ENCODE peak calls at places on chromosomes 16 and 17, in seven cellular contexts. One of them, this sample, is unnamed.

GRCh38 chr17:30093463-30094147 is 23.0 kb upstream of the NSRP1 start:
- DNase-seq in IMR-90: peak; percentile 58
- DNase-seq in endothelial cell of umbilical vein: peak; percentile 72
- DNase-seq in BE2C: peak; percentile 27
- DNase-seq in pancreas: no peak
- DNase-seq in tibial artery: no peak
- DNase-seq in fibroblast of lung: peak; percentile 39
- DNase-seq in this sample: no peak

GRCh38 chr17:79728908-79729471 is 1.8 kb upstream of the ENPP7 start:
- DNase-seq in IMR-90: no peak
- DNase-seq in endothelial cell of umbilical vein: no peak
- DNase-seq in BE2C: no peak
- DNase-seq in pancreas: no peak
- DNase-seq in tibial artery: no peak
- DNase-seq in fibroblast of lung: no peak
- DNase-seq in this sample: no peak

GRCh38 chr17:48575673-48576478 is 2.3 kb downstream of the HOXB4 start:
- DNase-seq in IMR-90: peak; percentile 67
- DNase-seq in endothelial cell of umbilical vein: peak; percentile 65
- DNase-seq in BE2C: no peak
- DNase-seq in pancreas: no peak
- DNase-seq in tibial artery: no peak
- DNase-seq in fibroblast of lung: no peak
- DNase-seq in this sample: no peak

GRCh38 chr17:42849451-42850157 is 1.4 kb upstream of the AOC3 start:
- DNase-seq in IMR-90: no peak
- DNase-seq in endothelial cell of umbilical vein: no peak
- DNase-seq in BE2C: no peak
- DNase-seq in pancreas: no peak
- DNase-seq in tibial artery: peak; percentile 49
- DNase-seq in fibroblast of lung: no peak
- DNase-seq in this sample: no peak

GRCh38 chr17:49387374-49388289 is 25.6 kb upstream of the ZNF652 start:
- DNase-seq in IMR-90: no peak
- DNase-seq in endothelial cell of umbilical vein: no peak
- DNase-seq in BE2C: no peak
- DNase-seq in pancreas: no peak
- DNase-seq in tibial artery: no peak
- DNase-seq in fibroblast of lung: no peak
- DNase-seq in this sample: no peak

GRCh38 chr17:41131979-41132378 is 8.0 kb upstream of the KRTAP4-12 start:
- DNase-seq in IMR-90: peak; percentile 67
- DNase-seq in endothelial cell of umbilical vein: no peak
- DNase-seq in BE2C: no peak
- DNase-seq in pancreas: no peak
- DNase-seq in tibial artery: no peak
- DNase-seq in fibroblast of lung: peak; percentile 75
- DNase-seq in this sample: no peak

GRCh38 chr16:57039148-57039812 is 49.9 kb downstream of the NLRC5 start:
- DNase-seq in IMR-90: peak; percentile 81
- DNase-seq in endothelial cell of umbilical vein: peak; percentile 23
- DNase-seq in BE2C: no peak
- DNase-seq in pancreas: no peak
- DNase-seq in tibial artery: no peak
- DNase-seq in fibroblast of lung: peak; percentile 87
- DNase-seq in this sample: no peak

GRCh38 chr16:4058386-4058785 is 57.9 kb downstream of the ADCY9 start:
- DNase-seq in IMR-90: peak; percentile 44
- DNase-seq in endothelial cell of umbilical vein: no peak
- DNase-seq in BE2C: no peak
- DNase-seq in pancreas: no peak
- DNase-seq in tibial artery: no peak
- DNase-seq in fibroblast of lung: no peak
- DNase-seq in this sample: no peak

GRCh38 chr16:19095699-19096098 is 18.1 kb upstream of the ITPRIPL2 start:
- DNase-seq in IMR-90: no peak
- DNase-seq in endothelial cell of umbilical vein: no peak
- DNase-seq in BE2C: no peak
- DNase-seq in pancreas: no peak
- DNase-seq in tibial artery: no peak
- DNase-seq in fibroblast of lung: peak; percentile 24
- DNase-seq in this sample: no peak

GRCh38 chr17:72237223-72237622 is 116.4 kb downstream of the SOX9 start:
- DNase-seq in IMR-90: no peak
- DNase-seq in endothelial cell of umbilical vein: no peak
- DNase-seq in BE2C: no peak
- DNase-seq in pancreas: no peak
- DNase-seq in tibial artery: no peak
- DNase-seq in fibroblast of lung: no peak
- DNase-seq in this sample: no peak

GRCh38 chr17:57518587-57519118 is 226.4 kb downstream of the CCDC182 start:
- DNase-seq in IMR-90: no peak
- DNase-seq in endothelial cell of umbilical vein: no peak
- DNase-seq in BE2C: peak; percentile 96
- DNase-seq in pancreas: no peak
- DNase-seq in tibial artery: no peak
- DNase-seq in fibroblast of lung: no peak
- DNase-seq in this sample: no peak

GRCh38 chr17:7916383-7916677 is 241 bp upstream of the RNF227 start:
- DNase-seq in IMR-90: no peak
- DNase-seq in endothelial cell of umbilical vein: no peak
- DNase-seq in BE2C: no peak
- DNase-seq in pancreas: no peak
- DNase-seq in tibial artery: no peak
- DNase-seq in fibroblast of lung: no peak
- DNase-seq in this sample: no peak

GRCh38 chr17:79937981-79938695 is 97.5 kb downstream of the TBC1D16 start:
- DNase-seq in IMR-90: no peak
- DNase-seq in endothelial cell of umbilical vein: no peak
- DNase-seq in BE2C: no peak
- DNase-seq in pancreas: peak; percentile 78
- DNase-seq in tibial artery: no peak
- DNase-seq in fibroblast of lung: no peak
- DNase-seq in this sample: peak; percentile 18

GRCh38 chr17:1624650-1625049 is 4.0 kb downstream of the SLC43A2 start:
- DNase-seq in IMR-90: no peak
- DNase-seq in endothelial cell of umbilical vein: no peak
- DNase-seq in BE2C: no peak
- DNase-seq in pancreas: no peak
- DNase-seq in tibial artery: no peak
- DNase-seq in fibroblast of lung: no peak
- DNase-seq in this sample: no peak

GRCh38 chr17:5971969-5972368 is 98.2 kb upstream of the WSCD1 start:
- DNase-seq in IMR-90: no peak
- DNase-seq in endothelial cell of umbilical vein: no peak
- DNase-seq in BE2C: no peak
- DNase-seq in pancreas: no peak
- DNase-seq in tibial artery: no peak
- DNase-seq in fibroblast of lung: no peak
- DNase-seq in this sample: peak; percentile 1

GRCh38 chr17:5973410-5973809 is 96.8 kb upstream of the WSCD1 start:
- DNase-seq in IMR-90: no peak
- DNase-seq in endothelial cell of umbilical vein: no peak
- DNase-seq in BE2C: no peak
- DNase-seq in pancreas: no peak
- DNase-seq in tibial artery: no peak
- DNase-seq in fibroblast of lung: no peak
- DNase-seq in this sample: no peak

GRCh38 chr17:5978496-5978895 is 91.7 kb upstream of the WSCD1 start:
- DNase-seq in IMR-90: no peak
- DNase-seq in endothelial cell of umbilical vein: no peak
- DNase-seq in BE2C: no peak
- DNase-seq in pancreas: no peak
- DNase-seq in tibial artery: no peak
- DNase-seq in fibroblast of lung: no peak
- DNase-seq in this sample: no peak

GRCh38 chr17:5975651-5976050 is 94.5 kb upstream of the WSCD1 start:
- DNase-seq in IMR-90: no peak
- DNase-seq in endothelial cell of umbilical vein: no peak
- DNase-seq in BE2C: no peak
- DNase-seq in pancreas: no peak
- DNase-seq in tibial artery: no peak
- DNase-seq in fibroblast of lung: no peak
- DNase-seq in this sample: no peak
- TF ChIP-seq CTCF in IMR-90: no peak
- TF ChIP-seq CTCF in endothelial cell of umbilical vein: no peak
- TF ChIP-seq CTCF in BE2C: no peak
- TF ChIP-seq CTCF in pancreas: no peak
- TF ChIP-seq CTCF in tibial artery: no peak
- TF ChIP-seq CTCF in fibroblast of lung: no peak
- TF ChIP-seq CTCF in this sample: no peak

GRCh38 chr16:78738557-78738956 is 639.1 kb downstream of the WWOX start:
- DNase-seq in IMR-90: no peak
- DNase-seq in endothelial cell of umbilical vein: no peak
- DNase-seq in BE2C: no peak
- DNase-seq in pancreas: no peak
- DNase-seq in tibial artery: no peak
- DNase-seq in fibroblast of lung: no peak
- DNase-seq in this sample: no peak

GRCh38 chr16:78737630-78738029 is 638.2 kb downstream of the WWOX start:
- DNase-seq in IMR-90: no peak
- DNase-seq in endothelial cell of umbilical vein: no peak
- DNase-seq in BE2C: no peak
- DNase-seq in pancreas: no peak
- DNase-seq in tibial artery: no peak
- DNase-seq in fibroblast of lung: no peak
- DNase-seq in this sample: no peak

GRCh38 chr16:78732693-78733092 is 633.2 kb downstream of the WWOX start:
- DNase-seq in IMR-90: no peak
- DNase-seq in endothelial cell of umbilical vein: no peak
- DNase-seq in BE2C: no peak
- DNase-seq in pancreas: no peak
- DNase-seq in tibial artery: no peak
- DNase-seq in fibroblast of lung: no peak
- DNase-seq in this sample: no peak

GRCh38 chr16:78731785-78732184 is 632.3 kb downstream of the WWOX start:
- DNase-seq in IMR-90: no peak
- DNase-seq in endothelial cell of umbilical vein: no peak
- DNase-seq in BE2C: no peak
- DNase-seq in pancreas: no peak
- DNase-seq in tibial artery: no peak
- DNase-seq in fibroblast of lung: no peak
- DNase-seq in this sample: no peak

DNA sequence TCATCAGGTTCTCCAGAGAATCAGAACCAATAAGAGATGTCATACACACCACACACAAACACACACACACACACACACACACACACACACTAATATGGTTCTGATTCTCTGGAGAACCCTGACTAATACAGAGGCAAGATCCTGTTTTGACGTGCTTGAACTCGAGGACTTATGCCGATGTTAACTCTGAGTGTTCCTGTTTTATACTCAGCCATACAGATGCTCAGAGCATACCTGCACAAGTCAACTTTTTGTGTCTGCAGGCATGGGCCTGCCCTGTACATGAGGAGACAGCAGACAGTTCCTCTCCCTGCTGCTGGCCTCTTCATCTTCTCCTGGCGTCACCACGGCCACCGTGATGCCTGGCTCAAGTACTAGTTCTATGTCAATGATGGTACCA is 635.9 kb downstream of the WWOX start:
- DNase-seq in IMR-90: no peak
- DNase-seq in endothelial cell of umbilical vein: no peak
- DNase-seq in BE2C: no peak
- DNase-seq in pancreas: no peak
- DNase-seq in tibial artery: no peak
- DNase-seq in fibroblast of lung: no peak
- DNase-seq in this sample: no peak
- H3K4me1 ChIP-seq in IMR-90: no peaks in the 10 kb centered on the region
- H3K4me1 ChIP-seq in endothelial cell of umbilical vein: no peaks in the 10 kb centered on the region
- H3K4me1 ChIP-seq in BE2C: no peaks in the 10 kb centered on the region
- H3K4me1 ChIP-seq in pancreas: no peaks in the 10 kb centered on the region
- H3K4me1 ChIP-seq in tibial artery: no peaks in the 10 kb centered on the region
- H3K4me1 ChIP-seq in fibroblast of lung: no peaks in the 10 kb centered on the region
- H3K4me1 ChIP-seq in this sample: no peaks in the 10 kb centered on the region

GRCh38 chr17:37219876-37220608 is 155.7 kb upstream of the C17orf78 start:
- DNase-seq in IMR-90: no peak
- DNase-seq in endothelial cell of umbilical vein: peak; percentile 16
- DNase-seq in BE2C: no peak
- DNase-seq in pancreas: no peak
- DNase-seq in tibial artery: no peak
- DNase-seq in fibroblast of lung: no peak
- DNase-seq in this sample: no peak

GRCh38 chr17:37218849-37219248 is 156.9 kb upstream of the C17orf78 start:
- DNase-seq in IMR-90: no peak
- DNase-seq in endothelial cell of umbilical vein: no peak
- DNase-seq in BE2C: no peak
- DNase-seq in pancreas: no peak
- DNase-seq in tibial artery: no peak
- DNase-seq in fibroblast of lung: no peak
- DNase-seq in this sample: no peak

GRCh38 chr17:37225458-37225857 is 150.3 kb upstream of the C17orf78 start:
- DNase-seq in IMR-90: no peak
- DNase-seq in endothelial cell of umbilical vein: peak; percentile 27
- DNase-seq in BE2C: no peak
- DNase-seq in pancreas: no peak
- DNase-seq in tibial artery: no peak
- DNase-seq in fibroblast of lung: no peak
- DNase-seq in this sample: no peak

GRCh38 chr17:37221865-37222264 is 153.9 kb upstream of the C17orf78 start:
- DNase-seq in IMR-90: no peak
- DNase-seq in endothelial cell of umbilical vein: no peak
- DNase-seq in BE2C: no peak
- DNase-seq in pancreas: no peak
- DNase-seq in tibial artery: no peak
- DNase-seq in fibroblast of lung: no peak
- DNase-seq in this sample: no peak

DNA sequence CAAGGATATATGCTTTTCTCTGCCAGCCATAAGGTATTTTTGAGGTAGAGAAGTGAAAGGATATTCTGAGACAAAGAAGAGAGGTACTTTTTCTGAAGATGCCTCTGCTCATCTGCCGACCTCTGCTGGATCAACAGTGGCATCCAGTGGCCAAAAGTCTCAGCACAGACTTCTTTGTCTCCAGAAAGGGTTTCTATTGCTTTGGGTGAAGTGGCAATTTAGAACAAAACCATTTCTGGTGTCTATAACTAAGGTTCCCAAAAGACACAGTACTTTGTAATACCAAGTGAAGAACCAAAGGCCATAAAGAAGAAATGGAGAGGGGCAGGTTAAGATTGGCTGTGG is 155.2 kb upstream of the C17orf78 start:
- DNase-seq in IMR-90: peak; percentile 54
- DNase-seq in endothelial cell of umbilical vein: peak; percentile 49
- DNase-seq in BE2C: peak; percentile 54
- DNase-seq in pancreas: no peak
- DNase-seq in tibial artery: no peak
- DNase-seq in fibroblast of lung: no peak
- DNase-seq in this sample: peak; percentile 17
- TF ChIP-seq CTCF in IMR-90: peak; percentile 67
- TF ChIP-seq CTCF in endothelial cell of umbilical vein: peak; percentile 17
- TF ChIP-seq CTCF in BE2C: peak; percentile 81
- TF ChIP-seq CTCF in pancreas: no peak
- TF ChIP-seq CTCF in tibial artery: no peak
- TF ChIP-seq CTCF in fibroblast of lung: peak; percentile 46
- TF ChIP-seq CTCF in this sample: no peak

DNA sequence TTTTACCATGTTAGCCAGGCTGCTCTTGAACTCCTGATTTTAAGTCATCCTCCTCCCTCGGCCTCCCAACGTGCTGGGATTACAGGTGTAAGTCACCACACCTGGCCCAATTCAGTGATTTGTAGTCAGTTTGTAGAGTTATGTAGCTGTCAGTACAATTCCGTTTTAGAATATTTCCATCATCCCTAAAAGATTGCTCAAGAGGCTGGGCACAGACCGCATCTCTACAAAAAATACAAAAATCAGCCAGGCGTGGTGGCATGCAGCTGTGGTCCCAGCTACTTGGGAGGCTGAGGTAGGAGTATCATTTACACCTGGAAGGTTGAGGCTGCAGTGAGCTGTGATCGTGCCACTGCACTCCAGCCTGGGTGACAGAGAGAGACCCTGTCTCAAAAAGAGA is 20.6 kb downstream of the RGS11 start:
- DNase-seq in IMR-90: no peak
- DNase-seq in endothelial cell of umbilical vein: no peak
- DNase-seq in BE2C: no peak
- DNase-seq in pancreas: no peak
- DNase-seq in tibial artery: no peak
- DNase-seq in fibroblast of lung: no peak
- DNase-seq in this sample: no peak
- H3K4me1 ChIP-seq in IMR-90: no peaks in the 10 kb centered on the region
- H3K4me1 ChIP-seq in endothelial cell of umbilical vein: peaks cover 12% of the 10 kb centered on the region
- H3K4me1 ChIP-seq in BE2C: peaks cover 8% of the 10 kb centered on the region
- H3K4me1 ChIP-seq in pancreas: peaks cover 7% of the 10 kb centered on the region
- H3K4me1 ChIP-seq in tibial artery: no peaks in the 10 kb centered on the region
- H3K4me1 ChIP-seq in fibroblast of lung: no peaks in the 10 kb centered on the region
- H3K4me1 ChIP-seq in this sample: peaks cover 28% of the 10 kb centered on the region